ENCODE peak calls at places on chromosomes 3 and 15, in eight cellular contexts. One of them, this sample, is unnamed. For H3K27me3 and H3K4me1, the result is how much of the 10 kb centered on the place peaks cover.

GRCh38 chr3:114418107-114418506 is 124.3 kb downstream of the TIGIT start:
- DNase-seq in GM23338: no peak
- DNase-seq in HCT116: no peak
- DNase-seq in endothelial cell of umbilical vein: no peak
- DNase-seq in GM12878: no peak
- DNase-seq in breast epithelium: no peak
- DNase-seq in HepG2: no peak
- DNase-seq in stomach: no peak
- DNase-seq in this sample: no peak

GRCh38 chr3:69368129-69368741 is 17.7 kb downstream of the FRMD4B start:
- DNase-seq in GM23338: peak
- DNase-seq in HCT116: no peak
- DNase-seq in endothelial cell of umbilical vein: peak
- DNase-seq in GM12878: peak
- DNase-seq in breast epithelium: no peak
- DNase-seq in HepG2: no peak
- DNase-seq in stomach: no peak
- DNase-seq in this sample: no peak

GRCh38 chr15:90582553-90582952 is 52.8 kb downstream of the CRTC3 start:
- DNase-seq in GM23338: no peak
- DNase-seq in HCT116: no peak
- DNase-seq in endothelial cell of umbilical vein: no peak
- DNase-seq in GM12878: no peak
- DNase-seq in breast epithelium: no peak
- DNase-seq in HepG2: no peak
- DNase-seq in stomach: no peak
- DNase-seq in this sample: no peak

GRCh38 chr3:84967767-84968581 is 9.2 kb downstream of the CADM2 start:
- DNase-seq in GM23338: peak
- DNase-seq in HCT116: no peak
- DNase-seq in endothelial cell of umbilical vein: no peak
- DNase-seq in GM12878: no peak
- DNase-seq in breast epithelium: no peak
- DNase-seq in HepG2: no peak
- DNase-seq in stomach: no peak
- DNase-seq in this sample: no peak

GRCh38 chr15:66650433-66650832 is 51.6 kb upstream of the SMAD6 start:
- DNase-seq in GM23338: no peak
- DNase-seq in HCT116: no peak
- DNase-seq in endothelial cell of umbilical vein: peak
- DNase-seq in GM12878: no peak
- DNase-seq in breast epithelium: no peak
- DNase-seq in HepG2: peak
- DNase-seq in stomach: no peak
- DNase-seq in this sample: no peak

GRCh38 chr3:41751597-41751996 is 210.3 kb downstream of the ULK4 start:
- DNase-seq in GM23338: no peak
- DNase-seq in HCT116: no peak
- DNase-seq in endothelial cell of umbilical vein: no peak
- DNase-seq in GM12878: no peak
- DNase-seq in breast epithelium: no peak
- DNase-seq in HepG2: no peak
- DNase-seq in stomach: no peak
- DNase-seq in this sample: no peak

GRCh38 chr15:101615414-101615985 is 36.7 kb downstream of the TM2D3 start:
- DNase-seq in GM23338: no peak
- DNase-seq in HCT116: no peak
- DNase-seq in endothelial cell of umbilical vein: no peak
- DNase-seq in GM12878: no peak
- DNase-seq in breast epithelium: no peak
- DNase-seq in HepG2: no peak
- DNase-seq in stomach: no peak
- DNase-seq in this sample: peak

GRCh38 chr15:72110355-72110754 is 7.6 kb downstream of the MYO9A start:
- DNase-seq in GM23338: no peak
- DNase-seq in HCT116: no peak
- DNase-seq in endothelial cell of umbilical vein: no peak
- DNase-seq in GM12878: no peak
- DNase-seq in breast epithelium: no peak
- DNase-seq in HepG2: peak
- DNase-seq in stomach: no peak
- DNase-seq in this sample: no peak

GRCh38 chr3:14885307-14885706 is 62.1 kb upstream of the NR2C2 start:
- DNase-seq in GM23338: no peak
- DNase-seq in HCT116: no peak
- DNase-seq in endothelial cell of umbilical vein: no peak
- DNase-seq in GM12878: no peak
- DNase-seq in breast epithelium: no peak
- DNase-seq in HepG2: no peak
- DNase-seq in stomach: peak
- DNase-seq in this sample: no peak

GRCh38 chr15:82986442-82986780 is 401 bp downstream of the RAMAC start:
- DNase-seq in GM23338: no peak
- DNase-seq in HCT116: no peak
- DNase-seq in endothelial cell of umbilical vein: no peak
- DNase-seq in GM12878: peak
- DNase-seq in breast epithelium: no peak
- DNase-seq in HepG2: no peak
- DNase-seq in stomach: no peak
- DNase-seq in this sample: no peak

GRCh38 chr3:32577621-32578556 is 7.2 kb upstream of the DYNC1LI1 start:
- DNase-seq in GM23338: no peak
- DNase-seq in HCT116: no peak
- DNase-seq in endothelial cell of umbilical vein: no peak
- DNase-seq in GM12878: peak
- DNase-seq in breast epithelium: no peak
- DNase-seq in HepG2: no peak
- DNase-seq in stomach: no peak
- DNase-seq in this sample: no peak

GRCh38 chr3:159781867-159782266 is 206.8 kb upstream of the IL12A start:
- DNase-seq in GM23338: no peak
- DNase-seq in HCT116: no peak
- DNase-seq in endothelial cell of umbilical vein: no peak
- DNase-seq in GM12878: no peak
- DNase-seq in breast epithelium: no peak
- DNase-seq in HepG2: no peak
- DNase-seq in stomach: no peak
- DNase-seq in this sample: no peak

GRCh38 chr15:94229591-94230365 is 1.6 kb upstream of the MCTP2 start:
- DNase-seq in GM23338: no peak
- DNase-seq in HCT116: no peak
- DNase-seq in endothelial cell of umbilical vein: no peak
- DNase-seq in GM12878: peak
- DNase-seq in breast epithelium: no peak
- DNase-seq in HepG2: no peak
- DNase-seq in stomach: no peak
- DNase-seq in this sample: no peak

GRCh38 chr15:65869127-65869953 is at the start of gene RAB11A:
- DNase-seq in GM23338: peak
- DNase-seq in HCT116: peak
- DNase-seq in endothelial cell of umbilical vein: peak
- DNase-seq in GM12878: peak
- DNase-seq in breast epithelium: peak
- DNase-seq in HepG2: peak
- DNase-seq in stomach: peak
- DNase-seq in this sample: peak

GRCh38 chr15:31300208-31300661 is 26.4 kb upstream of the KLF13 start:
- DNase-seq in GM23338: no peak
- DNase-seq in HCT116: no peak
- DNase-seq in endothelial cell of umbilical vein: no peak
- DNase-seq in GM12878: no peak
- DNase-seq in breast epithelium: peak
- DNase-seq in HepG2: no peak
- DNase-seq in stomach: no peak
- DNase-seq in this sample: no peak

GRCh38 chr3:133489466-133490085 is 83.9 kb upstream of the CDV3 start:
- DNase-seq in GM23338: peak
- DNase-seq in HCT116: no peak
- DNase-seq in endothelial cell of umbilical vein: no peak
- DNase-seq in GM12878: no peak
- DNase-seq in breast epithelium: no peak
- DNase-seq in HepG2: no peak
- DNase-seq in stomach: no peak
- DNase-seq in this sample: no peak

GRCh38 chr15:70120109-70120508 is 22.4 kb upstream of the TLE3 start:
- DNase-seq in GM23338: no peak
- DNase-seq in HCT116: no peak
- DNase-seq in endothelial cell of umbilical vein: no peak
- DNase-seq in GM12878: no peak
- DNase-seq in breast epithelium: no peak
- DNase-seq in HepG2: no peak
- DNase-seq in stomach: no peak
- DNase-seq in this sample: no peak
- H3K27me3 ChIP-seq in GM23338: under half
- H3K27me3 ChIP-seq in HCT116: under half
- H3K27me3 ChIP-seq in endothelial cell of umbilical vein: under half
- H3K27me3 ChIP-seq in GM12878: under half
- H3K27me3 ChIP-seq in breast epithelium: under half
- H3K27me3 ChIP-seq in HepG2: under half
- H3K27me3 ChIP-seq in stomach: under half
- H3K27me3 ChIP-seq in this sample: under half

DNA sequence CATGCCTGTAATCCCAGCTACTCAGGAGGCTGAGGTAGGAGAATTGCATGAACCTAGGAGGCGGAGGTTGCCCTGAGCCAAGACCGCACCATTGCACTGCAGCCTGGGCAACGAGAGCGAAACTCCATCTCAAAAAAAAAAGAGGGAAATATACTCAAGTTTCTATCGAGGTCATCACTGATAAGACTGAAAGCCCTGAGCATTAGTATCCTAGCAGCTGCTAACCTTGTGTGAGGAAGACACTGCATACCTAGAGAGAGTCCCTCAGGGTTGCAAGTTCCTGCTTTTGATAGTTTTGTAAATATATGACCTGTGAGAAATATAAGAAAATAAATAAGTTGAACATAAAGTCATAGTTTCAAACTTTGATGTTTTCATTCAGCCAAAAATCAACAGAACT is 20.0 kb upstream of the USP3 start:
- DNase-seq in GM23338: no peak
- DNase-seq in HCT116: no peak
- DNase-seq in endothelial cell of umbilical vein: no peak
- DNase-seq in GM12878: no peak
- DNase-seq in breast epithelium: no peak
- DNase-seq in HepG2: no peak
- DNase-seq in stomach: no peak
- DNase-seq in this sample: no peak
- H3K4me1 ChIP-seq in GM23338: under half
- H3K4me1 ChIP-seq in HCT116: under half
- H3K4me1 ChIP-seq in endothelial cell of umbilical vein: under half
- H3K4me1 ChIP-seq in GM12878: half or more
- H3K4me1 ChIP-seq in breast epithelium: under half
- H3K4me1 ChIP-seq in HepG2: half or more
- H3K4me1 ChIP-seq in stomach: half or more
- H3K4me1 ChIP-seq in this sample: under half

GRCh38 chr3:197511853-197512635 is 43.7 kb downstream of the BDH1 start:
- DNase-seq in GM23338: peak
- DNase-seq in HCT116: no peak
- DNase-seq in endothelial cell of umbilical vein: no peak
- DNase-seq in GM12878: no peak
- DNase-seq in breast epithelium: no peak
- DNase-seq in HepG2: no peak
- DNase-seq in stomach: no peak
- DNase-seq in this sample: no peak
- TF ChIP-seq POLR2AphosphoS5 in GM23338: no peak
- TF ChIP-seq POLR2AphosphoS5 in HCT116: no peak
- TF ChIP-seq POLR2AphosphoS5 in endothelial cell of umbilical vein: no peak
- TF ChIP-seq POLR2AphosphoS5 in GM12878: no peak
- TF ChIP-seq POLR2AphosphoS5 in breast epithelium: no peak
- TF ChIP-seq POLR2AphosphoS5 in HepG2: no peak
- TF ChIP-seq POLR2AphosphoS5 in stomach: no peak
- TF ChIP-seq POLR2AphosphoS5 in this sample: no peak

GRCh38 chr3:38224357-38224756 is 41.3 kb upstream of the SLC22A13 start:
- DNase-seq in GM23338: no peak
- DNase-seq in HCT116: no peak
- DNase-seq in endothelial cell of umbilical vein: no peak
- DNase-seq in GM12878: no peak
- DNase-seq in breast epithelium: no peak
- DNase-seq in HepG2: no peak
- DNase-seq in stomach: no peak
- DNase-seq in this sample: no peak

GRCh38 chr3:38219609-38220197 is 45.9 kb upstream of the SLC22A13 start:
- DNase-seq in GM23338: no peak
- DNase-seq in HCT116: no peak
- DNase-seq in endothelial cell of umbilical vein: no peak
- DNase-seq in GM12878: no peak
- DNase-seq in breast epithelium: no peak
- DNase-seq in HepG2: no peak
- DNase-seq in stomach: no peak
- DNase-seq in this sample: no peak

GRCh38 chr3:38221005-38221404 is 44.6 kb upstream of the SLC22A13 start:
- DNase-seq in GM23338: no peak
- DNase-seq in HCT116: no peak
- DNase-seq in endothelial cell of umbilical vein: no peak
- DNase-seq in GM12878: no peak
- DNase-seq in breast epithelium: no peak
- DNase-seq in HepG2: no peak
- DNase-seq in stomach: no peak
- DNase-seq in this sample: no peak

GRCh38 chr3:38226273-38226672 is 39.3 kb upstream of the SLC22A13 start:
- DNase-seq in GM23338: no peak
- DNase-seq in HCT116: no peak
- DNase-seq in endothelial cell of umbilical vein: peak
- DNase-seq in GM12878: no peak
- DNase-seq in breast epithelium: no peak
- DNase-seq in HepG2: no peak
- DNase-seq in stomach: no peak
- DNase-seq in this sample: no peak

GRCh38 chr3:38222032-38222634 is 43.5 kb upstream of the SLC22A13 start:
- DNase-seq in GM23338: no peak
- DNase-seq in HCT116: no peak
- DNase-seq in endothelial cell of umbilical vein: no peak
- DNase-seq in GM12878: no peak
- DNase-seq in breast epithelium: no peak
- DNase-seq in HepG2: no peak
- DNase-seq in stomach: no peak
- DNase-seq in this sample: no peak
- H3K27me3 ChIP-seq in GM23338: under half
- H3K27me3 ChIP-seq in HCT116: under half
- H3K27me3 ChIP-seq in endothelial cell of umbilical vein: under half
- H3K27me3 ChIP-seq in GM12878: under half
- H3K27me3 ChIP-seq in breast epithelium: under half
- H3K27me3 ChIP-seq in HepG2: under half
- H3K27me3 ChIP-seq in stomach: under half
- H3K27me3 ChIP-seq in this sample: under half

GRCh38 chr3:195183071-195183776 is 87.7 kb downstream of the XXYLT1 start:
- DNase-seq in GM23338: no peak
- DNase-seq in HCT116: no peak
- DNase-seq in endothelial cell of umbilical vein: peak
- DNase-seq in GM12878: no peak
- DNase-seq in breast epithelium: no peak
- DNase-seq in HepG2: no peak
- DNase-seq in stomach: no peak
- DNase-seq in this sample: no peak
- H3K4me1 ChIP-seq in GM23338: under half
- H3K4me1 ChIP-seq in HCT116: under half
- H3K4me1 ChIP-seq in endothelial cell of umbilical vein: half or more
- H3K4me1 ChIP-seq in GM12878: under half
- H3K4me1 ChIP-seq in breast epithelium: under half
- H3K4me1 ChIP-seq in HepG2: half or more
- H3K4me1 ChIP-seq in stomach: half or more
- H3K4me1 ChIP-seq in this sample: half or more

This sample was measured in vagina.